ENCODE peak calls at places on chromosomes 6 and 20, in four cellular contexts. S is stimulated activated CD4-positive, alpha-beta T cell treated with anti-CD3 and anti-CD28 coated beads, TNF-alpha, amount 100 ng/mL, for 1 hour; Y is T-cell; R is pons. V is an unnamed sample.

GRCh38 chr6:108734336-108734922 is 113.8 kb upstream of the ARMC2 start:
- DNase-seq in S (no peak), Y (no peak), R (no peak), V (no peak)

GRCh38 chr20:62227977-62228958 is 8.2 kb upstream of the HRH3 start:
- DNase-seq in S (no peak), Y (no peak), R (no peak), V (no peak)

GRCh38 chr6:2029952-2030351 is 215.5 kb downstream of the GMDS start:
- DNase-seq in S (no peak), Y (no peak), R (no peak), V (no peak)

GRCh38 chr6:31172973-31173384 is 2.5 kb upstream of the POU5F1 start:
- DNase-seq in S (no peak), Y (no peak), R (no peak), V (no peak)

GRCh38 chr20:58810116-58810878 is 40.4 kb downstream of the GNAS-AS1 start:
- DNase-seq in S (no peak), Y (no peak), R (no peak), V (no peak)

GRCh38 chr6:8556370-8557018 is 121.1 kb upstream of the SLC35B3 start:
- DNase-seq in S (no peak), Y (no peak), R (no peak), V (no peak)

GRCh38 chr6:20681243-20681684 is 147.0 kb downstream of the CDKAL1 start:
- DNase-seq in S (no peak), Y (no peak), R (no peak), V (no peak)

GRCh38 chr6:166619912-166620311 is 7.1 kb downstream of the RPS6KA2 start:
- DNase-seq in S (no peak), Y (no peak), R (no peak), V (no peak)

GRCh38 chr20:20019123-20019522 is 2.0 kb downstream of the NAA20 start:
- DNase-seq in S (no peak), Y (no peak), R (no peak), V (no peak)

GRCh38 chr20:44074252-44075151 is 112.5 kb downstream of the JPH2 start:
- DNase-seq in S (no peak), Y (no peak), R (peak), V (no peak)

GRCh38 chr20:58019027-58019849 is 209.2 kb downstream of the ANKRD60 start:
- DNase-seq in S (no peak), Y (no peak), R (no peak), V (no peak)

GRCh38 chr6:165574770-165575549 is 88.1 kb downstream of the PDE10A start:
- DNase-seq in S (no peak), Y (no peak), R (no peak), V (no peak)

GRCh38 chr20:24318569-24319352 is 150.7 kb upstream of the SYNDIG1 start:
- DNase-seq in S (no peak), Y (no peak), R (no peak), V (no peak)

GRCh38 chr6:42406296-42407280 is 45.1 kb downstream of the TRERF1 start:
- DNase-seq in S (no peak), Y (no peak), R (no peak), V (no peak)

GRCh38 chr6:159249752-159250151 is 80.6 kb downstream of the FNDC1 start:
- DNase-seq in S (no peak), Y (no peak), R (no peak), V (no peak)

V was measured in KG1.